ENCODE peak calls at places on chromosome 2, in eight cellular contexts. N is right lobe of liver; Z is neuronal stem cell; B is CD8-positive, alpha-beta T cell; O is keratinocyte; D is SJSA1; A is tibial artery; M is K562. W is an unnamed sample.

GRCh38 chr2:236682651-236683422 is 113.2 kb downstream of the ACKR3 start:
- DNase-seq in M (no peak), O (no peak), Z (no peak), N (no peak), D (no peak), A (peak; percentile 10), B (no peak), W (no peak)

GRCh38 chr2:41535575-41535974 is 512.2 kb upstream of the PKDCC start:
- DNase-seq in A (no peak), M (no peak), N (no peak), Z (no peak), O (no peak), B (no peak), D (no peak), W (no peak)

GRCh38 chr2:191041418-191042161 is 27.6 kb upstream of the STAT1 start:
- DNase-seq in A (no peak), Z (no peak), M (peak; percentile 36), N (no peak), B (no peak), O (no peak), D (peak; percentile 68), W (no peak)

GRCh38 chr2:30707304-30707903 is 99.8 kb downstream of the CAPN13 start:
- DNase-seq in A (no peak), Z (no peak), O (no peak), D (no peak), N (peak; percentile 37), M (no peak), B (no peak), W (no peak)

GRCh38 chr2:48026865-48027264 is 120.6 kb upstream of the FBXO11 start:
- DNase-seq in O (no peak), A (no peak), B (no peak), Z (no peak), M (no peak), D (no peak), N (no peak), W (no peak)

GRCh38 chr2:23532311-23533013 is 147.5 kb downstream of the KLHL29 start:
- DNase-seq in N (no peak), M (no peak), Z (no peak), D (no peak), B (peak; percentile 33), A (no peak), O (no peak), W (peak; percentile 73)

GRCh38 chr2:162301151-162301804 is 17.2 kb downstream of the IFIH1 start:
- DNase-seq in A (peak; percentile 27), B (peak; percentile 59), Z (peak; percentile 31), D (no peak), M (peak; percentile 16), O (no peak), N (peak; percentile 56), W (peak; percentile 12)

GRCh38 chr2:9768388-9768787 is 74.9 kb upstream of the TAF1B start:
- DNase-seq in O (no peak), D (no peak), B (no peak), N (no peak), A (no peak), M (peak; percentile 59), Z (peak; percentile 51), W (no peak)

GRCh38 chr2:141062016-141062415 is 1068.8 kb downstream of the LRP1B start:
- DNase-seq in B (no peak), D (no peak), O (no peak), A (no peak), M (no peak), N (no peak), Z (no peak), W (peak; percentile 5)

GRCh38 chr2:136538489-136538888 is 226.9 kb upstream of the THSD7B start:
- DNase-seq in D (no peak), N (no peak), B (no peak), Z (no peak), O (no peak), A (no peak), M (no peak), W (no peak)

GRCh38 chr2:141468746-141469145 is 662.1 kb downstream of the LRP1B start:
- DNase-seq in N (no peak), Z (no peak), M (no peak), O (no peak), A (no peak), D (no peak), B (no peak), W (no peak)

GRCh38 chr2:204681412-204681811 is 136.1 kb downstream of the PARD3B start:
- DNase-seq in D (no peak), N (no peak), Z (no peak), M (no peak), A (no peak), O (no peak), B (no peak), W (no peak)

GRCh38 chr2:172864182-172864581 is 128.5 kb downstream of the RAPGEF4 start:
- DNase-seq in Z (peak; percentile 56), D (peak; percentile 64), A (peak; percentile 39), B (peak; percentile 16), N (peak; percentile 60), M (peak; percentile 56), O (no peak), W (peak; percentile 49)

GRCh38 chr2:151774506-151774905 is 40.2 kb upstream of the NEB start:
- DNase-seq in A (no peak), D (no peak), N (no peak), B (no peak), Z (no peak), M (no peak), O (no peak), W (no peak)

GRCh38 chr2:105110295-105110829 is 72.5 kb downstream of the MRPS9 start:
- DNase-seq in D (no peak), A (no peak), O (no peak), M (no peak), B (no peak), Z (no peak), N (no peak), W (no peak)

GRCh38 chr2:136306801-136307200 is 188.9 kb upstream of the CXCR4 start:
- DNase-seq in B (no peak), D (no peak), M (no peak), Z (no peak), O (no peak), N (no peak), A (no peak), W (no peak)

GRCh38 chr2:193627187-193627917 is 1432.6 kb upstream of the TMEFF2 start:
- DNase-seq in A (no peak), N (no peak), Z (no peak), O (no peak), M (no peak), D (no peak), B (no peak), W (no peak)

GRCh38 chr2:143955416-143956075 is 564.4 kb downstream of the ZEB2 start:
- DNase-seq in B (no peak), N (no peak), O (peak; percentile 15), Z (no peak), A (no peak), D (peak; percentile 57), M (no peak), W (no peak)

GRCh38 chr2:238361877-238362276 is 41.6 kb downstream of the TRAF3IP1 start:
- DNase-seq in Z (no peak), M (no peak), D (no peak), O (no peak), N (no peak), A (no peak), B (no peak), W (no peak)

GRCh38 chr2:112959109-112959591 is 18.7 kb upstream of the IL36G start:
- DNase-seq in N (no peak), B (no peak), M (peak; percentile 40), A (no peak), D (no peak), Z (no peak), O (no peak), W (no peak)

GRCh38 chr2:173159794-173160463 is 84.3 kb downstream of the MAP3K20 start:
- DNase-seq in M (no peak), O (peak; percentile 90), A (peak; percentile 98), B (no peak), Z (peak; percentile 8), D (no peak), N (peak; percentile 85), W (no peak)

GRCh38 chr2:233912799-233913423 is 4.3 kb upstream of the TRPM8 start:
- DNase-seq in M (peak; percentile 12), B (peak; percentile 8), D (peak; percentile 56), A (no peak), N (no peak), Z (peak; percentile 54), O (no peak), W (no peak)

GRCh38 chr2:167293172-167293781 is 405.0 kb downstream of the XIRP2 start:
- DNase-seq in Z (peak; percentile 45), M (no peak), D (no peak), A (peak; percentile 25), B (no peak), O (no peak), N (no peak), W (peak; percentile 6)

GRCh38 chr2:14633031-14633430 is 514 bp downstream of the LRATD1 start:
- DNase-seq in M (no peak), O (no peak), D (no peak), B (no peak), N (no peak), Z (no peak), A (no peak), W (peak; percentile 6)
- H3K4me3 ChIP-seq in M (no peak overlapping the region), O (peak overlapping the region; percentile 84), D (no peak overlapping the region), B (no peak overlapping the region), N (peak overlapping the region; percentile 20), Z (peak overlapping the region; percentile 45), A (peak overlapping the region; percentile 46), W (peak overlapping the region; percentile 50)

GRCh38 chr2:98510322-98510662 is 65.6 kb downstream of the INPP4A start:
- DNase-seq in B (no peak), D (no peak), O (no peak), A (no peak), N (no peak), Z (no peak), M (no peak), W (no peak)
- H3K4me1 ChIP-seq in B (peaks cover 83% of the 10 kb centered on the region), D (peaks cover 3% of the 10 kb centered on the region), O (peaks cover 4% of the 10 kb centered on the region), A (peaks cover 22% of the 10 kb centered on the region), N (no peaks in the 10 kb centered on the region), Z (peaks cover 8% of the 10 kb centered on the region), M (peaks cover 70% of the 10 kb centered on the region), W (no peaks in the 10 kb centered on the region)

GRCh38 chr2:240579771-240580614 is 6.5 kb upstream of the CAPN10 start:
- DNase-seq in M (no peak), D (no peak), B (peak; percentile 74), O (no peak), N (peak; percentile 91), Z (no peak), A (peak; percentile 64), W (no peak)
- H3K27me3 ChIP-seq in M (no peaks in the 10 kb centered on the region), D (no peaks in the 10 kb centered on the region), B (no peaks in the 10 kb centered on the region), O (no peaks in the 10 kb centered on the region), N (no peaks in the 10 kb centered on the region), Z (no peaks in the 10 kb centered on the region), A (no peaks in the 10 kb centered on the region), W (no peaks in the 10 kb centered on the region)

GRCh38 chr2:177195194-177195593 is 17.4 kb upstream of the HNRNPA3 start:
- DNase-seq in Z (no peak), D (no peak), N (no peak), B (no peak), A (no peak), M (no peak), O (no peak), W (no peak)

GRCh38 chr2:177192788-177193187 is 19.8 kb upstream of the HNRNPA3 start:
- DNase-seq in B (no peak), D (no peak), Z (no peak), A (no peak), N (no peak), O (no peak), M (no peak), W (no peak)

GRCh38 chr2:177188482-177189469 is 23.8 kb upstream of the HNRNPA3 start:
- DNase-seq in O (no peak), N (no peak), M (no peak), D (no peak), B (no peak), Z (no peak), A (no peak), W (no peak)

GRCh38 chr2:177190941-177191340 is 21.7 kb upstream of the HNRNPA3 start:
- DNase-seq in M (no peak), Z (no peak), B (no peak), D (no peak), N (no peak), O (no peak), A (no peak), W (no peak)

GRCh38 chr2:177193240-177193639 is 19.4 kb upstream of the HNRNPA3 start:
- DNase-seq in D (no peak), B (no peak), A (no peak), M (no peak), N (no peak), Z (no peak), O (no peak), W (no peak)
- H3K4me3 ChIP-seq in D (no peak overlapping the region), B (no peak overlapping the region), A (no peak overlapping the region), M (no peak overlapping the region), N (no peak overlapping the region), Z (no peak overlapping the region), O (no peak overlapping the region), W (no peak overlapping the region)